ENCODE peak calls at places on chromosomes 12 and 14, in nine cellular contexts. S is occipital lobe; T is SW 1271; N is Calu3; C is A172; K is T-helper 2 cell treated with Interferon-gamma antibody and Interleukin-4, amounts not matched to agents 5 μg/mL and 100 μg/mL, for 36 hours; P is NCI-H2107; F is neural crest cell; M is naive B cell. W is an unnamed sample.

GRCh38 chr12:50174971-50175715 is 8.0 kb upstream of the CERS5 start:
- DNase-seq in N (peak; percentile 13), K (no peak), M (peak; percentile 48), P (peak; percentile 68), F (peak; percentile 23), C (peak; percentile 70), T (no peak), S (no peak), W (no peak)

GRCh38 chr14:61537567-61538463 is 157.5 kb upstream of the HIF1A start:
- DNase-seq in N (peak; percentile 76), P (peak; percentile 89), C (peak; percentile 70), K (peak; percentile 27), T (no peak), S (no peak), M (no peak), F (no peak), W (no peak)

GRCh38 chr12:92080390-92081285 is 65.0 kb downstream of the BTG1 start:
- DNase-seq in K (no peak), S (no peak), F (no peak), C (peak; percentile 81), M (no peak), N (peak; percentile 57), P (no peak), T (peak; percentile 40), W (no peak)

GRCh38 chr12:92242917-92243316 is 97.3 kb upstream of the BTG1 start:
- DNase-seq in T (no peak), N (no peak), S (no peak), C (no peak), M (no peak), P (no peak), K (no peak), F (no peak), W (peak; percentile 67)

GRCh38 chr12:61646639-61647038 is 613.6 kb upstream of the USP15 start:
- DNase-seq in N (no peak), S (no peak), C (no peak), T (no peak), F (no peak), M (no peak), P (no peak), K (no peak), W (no peak)

GRCh38 chr12:27965411-27965810 is 7.1 kb downstream of the PTHLH start:
- DNase-seq in T (no peak), N (no peak), K (no peak), P (no peak), S (no peak), C (peak; percentile 39), M (no peak), F (no peak), W (no peak)

GRCh38 chr12:19967486-19967885 is 400.9 kb upstream of the PDE3A start:
- DNase-seq in S (no peak), N (peak; percentile 49), M (no peak), T (peak; percentile 15), P (no peak), F (no peak), C (peak; percentile 88), K (no peak), W (no peak)

GRCh38 chr12:22719745-22720144 is 94.8 kb downstream of the ETNK1 start:
- DNase-seq in K (no peak), F (no peak), C (no peak), S (no peak), T (no peak), M (no peak), P (no peak), N (no peak), W (no peak)

GRCh38 chr14:80850197-80850814 is 91.2 kb downstream of the CEP128 start:
- DNase-seq in K (no peak), P (no peak), M (peak; percentile 7), T (no peak), N (no peak), S (no peak), C (peak; percentile 11), F (no peak), W (no peak)

GRCh38 chr12:109951751-109952150 is 44.4 kb downstream of the GIT2 start:
- DNase-seq in N (peak; percentile 86), K (no peak), M (no peak), S (no peak), P (no peak), C (peak; percentile 98), F (no peak), T (no peak), W (no peak)

GRCh38 chr12:40648519-40648918 is 43.7 kb upstream of the CNTN1 start:
- DNase-seq in C (peak; percentile 7), K (no peak), M (no peak), P (no peak), N (no peak), S (no peak), F (no peak), T (no peak), W (no peak)

GRCh38 chr14:77037338-77037782 is 8.9 kb upstream of the IRF2BPL start:
- DNase-seq in P (no peak), F (no peak), M (no peak), K (no peak), C (no peak), N (no peak), T (no peak), S (no peak), W (no peak)

GRCh38 chr12:43285248-43285647 is 266.8 kb downstream of the ADAMTS20 start:
- DNase-seq in P (no peak), T (no peak), F (no peak), N (no peak), S (no peak), M (no peak), K (no peak), C (peak; percentile 30), W (no peak)

GRCh38 chr12:128069359-128069997 is 197.5 kb upstream of the TMEM132C start:
- DNase-seq in K (peak; percentile 6), T (no peak), S (no peak), C (peak; percentile 60), F (peak; percentile 41), P (peak; percentile 23), N (peak; percentile 41), M (no peak), W (peak; percentile 61)

GRCh38 chr14:104981699-104982541 is 3.7 kb upstream of the CLBA1 start:
- DNase-seq in F (no peak), T (no peak), S (no peak), P (no peak), C (peak; percentile 20), K (no peak), M (no peak), N (no peak), W (no peak)

GRCh38 chr12:47818701-47819543 is 781 bp downstream of the HDAC7 start:
- DNase-seq in S (peak; percentile 24), N (peak; percentile 52), C (peak; percentile 29), K (peak; percentile 64), P (no peak), T (no peak), M (peak; percentile 51), F (peak; percentile 45), W (peak; percentile 55)

GRCh38 chr14:76701981-76702380 is 59.3 kb upstream of the VASH1 start:
- DNase-seq in T (no peak), S (no peak), M (no peak), P (no peak), N (no peak), F (no peak), C (no peak), K (no peak), W (no peak)

GRCh38 chr12:84727964-84728363 is 184.6 kb downstream of the SLC6A15 start:
- DNase-seq in T (no peak), S (no peak), M (no peak), N (peak; percentile 6), F (no peak), K (no peak), C (peak; percentile 10), P (no peak), W (no peak)

GRCh38 chr12:76030378-76031080 is 1.0 kb downstream of the PHLDA1 start:
- DNase-seq in N (peak; percentile 45), S (no peak), M (peak; percentile 24), T (no peak), F (peak; percentile 34), P (no peak), C (peak; percentile 44), K (peak; percentile 54), W (no peak)

GRCh38 chr12:102034346-102034745 is 27.4 kb downstream of the WASHC3 start:
- DNase-seq in S (no peak), M (no peak), F (no peak), C (no peak), P (no peak), K (no peak), T (no peak), N (no peak), W (no peak)

GRCh38 chr12:109199324-109199723 is 82.9 kb downstream of the ACACB start:
- DNase-seq in F (no peak), C (no peak), K (no peak), T (no peak), P (no peak), N (no peak), S (no peak), M (no peak), W (peak; percentile 61)

GRCh38 chr12:70443274-70443673 is 77.2 kb downstream of the KCNMB4 start:
- DNase-seq in K (no peak), P (no peak), T (no peak), N (no peak), C (peak; percentile 25), S (no peak), M (no peak), F (no peak), W (no peak)

GRCh38 chr12:8698132-8698829 is 490 bp downstream of the RIMKLB start:
- DNase-seq in F (peak; percentile 36), S (peak; percentile 22), N (peak; percentile 46), P (no peak), M (peak; percentile 74), K (no peak), T (no peak), C (no peak), W (peak; percentile 35)

GRCh38 chr14:94337274-94337673 is 14.1 kb upstream of the SERPINA6 start:
- DNase-seq in P (no peak), M (no peak), C (peak; percentile 19), N (no peak), K (peak; percentile 14), S (no peak), T (no peak), F (no peak), W (no peak)

GRCh38 chr14:64928239-64929002 is 14.1 kb downstream of the GPX2 start:
- DNase-seq in C (no peak), P (no peak), M (no peak), N (no peak), F (no peak), K (no peak), S (no peak), T (no peak), W (no peak)

GRCh38 chr12:80967565-80967964 is 29.8 kb upstream of the LIN7A start:
- DNase-seq in K (no peak), S (no peak), F (no peak), C (no peak), T (no peak), N (no peak), P (no peak), M (no peak), W (no peak)

GRCh38 chr14:42664185-42664584 is 1057.5 kb downstream of the LRFN5 start:
- DNase-seq in S (no peak), M (no peak), T (no peak), K (no peak), F (no peak), N (no peak), P (no peak), C (no peak), W (no peak)

GRCh38 chr14:78071016-78071549 is 99.1 kb upstream of the NRXN3 start:
- DNase-seq in P (no peak), M (no peak), N (no peak), F (no peak), C (no peak), S (no peak), T (no peak), K (no peak), W (no peak)

GRCh38 chr12:66726531-66726930 is 47.7 kb upstream of the GRIP1 start:
- DNase-seq in F (no peak), S (no peak), M (no peak), K (no peak), P (no peak), T (no peak), N (no peak), C (no peak), W (no peak)

GRCh38 chr14:102018251-102018650 is 53.9 kb downstream of the DYNC1H1 start:
- DNase-seq in M (no peak), C (no peak), S (no peak), N (no peak), K (no peak), F (no peak), T (no peak), P (no peak), W (no peak)

GRCh38 chr14:30943694-30944093 is 69.3 kb downstream of the COCH start:
- DNase-seq in K (no peak), N (no peak), S (no peak), T (no peak), M (no peak), F (no peak), P (no peak), C (no peak), W (no peak)

W was measured in posterior cingulate gyrus.